ENCODE peak calls at places on chromosome X, in seven cellular contexts. U is upper lobe of left lung, M is H1, V is fibroblast of villous mesenchyme, Q is upper lobe of right lung, K is testis, S is stomach. A is an unnamed sample.

GRCh38 chrX:46840946-46841740 is 4.3 kb downstream of the RP2 start:
- DNase-seq in U (no peak), M (no peak), V (no peak), Q (no peak), K (peak; percentile 20), S (no peak), A (no peak)

GRCh38 chrX:97672608-97673007 is 788.9 kb downstream of the RPA4 start:
- DNase-seq in U (no peak), M (no peak), V (no peak), Q (no peak), K (no peak), S (no peak), A (no peak)

GRCh38 chrX:149638860-149639259 is 7.3 kb upstream of the TMEM185A start:
- DNase-seq in U (no peak), M (no peak), V (no peak), Q (no peak), K (no peak), S (no peak), A (no peak)

GRCh38 chrX:70117738-70118137 is 15.5 kb upstream of the IGBP1 start:
- DNase-seq in U (no peak), M (no peak), V (no peak), Q (no peak), K (no peak), S (no peak), A (no peak)

GRCh38 chrX:70026112-70026850 is 23.5 kb downstream of the AWAT2 start:
- DNase-seq in U (no peak), M (no peak), V (peak; percentile 42), Q (no peak), K (no peak), S (no peak), A (no peak)

GRCh38 chrX:9765737-9766098 is at the start of gene GPR143:
- DNase-seq in U (peak; percentile 52), M (peak; percentile 53), V (no peak), Q (no peak), K (peak; percentile 18), S (no peak), A (no peak)

GRCh38 chrX:72536542-72536941 is 36.1 kb downstream of the HDAC8 start:
- DNase-seq in U (no peak), M (no peak), V (no peak), Q (no peak), K (no peak), S (no peak), A (no peak)

GRCh38 chrX:10174810-10175209 is 18.0 kb downstream of the CLCN4 start:
- DNase-seq in U (no peak), M (no peak), V (no peak), Q (no peak), K (no peak), S (no peak), A (no peak)

GRCh38 chrX:80216086-80216485 is 201.5 kb downstream of the TBX22 start:
- DNase-seq in U (no peak), M (no peak), V (no peak), Q (no peak), K (no peak), S (no peak), A (no peak)

GRCh38 chrX:9341305-9342201 is 123.3 kb upstream of the TBL1X start:
- DNase-seq in U (no peak), M (no peak), V (peak; percentile 85), Q (peak; percentile 79), K (peak; percentile 46), S (peak; percentile 68), A (no peak)

GRCh38 chrX:51608766-51609165 is 9.9 kb downstream of the CENPVL3 start:
- DNase-seq in U (no peak), M (no peak), V (peak; percentile 3), Q (no peak), K (no peak), S (no peak), A (no peak)

GRCh38 chrX:107751127-107751526 is 24.5 kb downstream of the TSC22D3 start:
- DNase-seq in U (no peak), M (no peak), V (no peak), Q (no peak), K (no peak), S (no peak), A (no peak)

GRCh38 chrX:12894074-12894691 is 12.2 kb upstream of the TLR8 start:
- DNase-seq in U (no peak), M (no peak), V (peak; percentile 43), Q (no peak), K (peak; percentile 72), S (peak; percentile 57), A (no peak)

GRCh38 chrX:30830544-30830943 is 58.5 kb downstream of the TAB3 start:
- DNase-seq in U (no peak), M (no peak), V (no peak), Q (no peak), K (no peak), S (no peak), A (no peak)

GRCh38 chrX:74449322-74449936 is 28.1 kb downstream of the SLC16A2 start:
- DNase-seq in U (no peak), M (no peak), V (no peak), Q (no peak), K (no peak), S (peak; percentile 38), A (peak; percentile 12)

GRCh38 chrX:43002526-43003203 is 224.7 kb upstream of the PPP1R2C start:
- DNase-seq in U (no peak), M (no peak), V (no peak), Q (no peak), K (no peak), S (no peak), A (no peak)

GRCh38 chrX:43822015-43822414 is 60.2 kb downstream of the MAOB start:
- DNase-seq in U (no peak), M (no peak), V (peak; percentile 3), Q (no peak), K (no peak), S (no peak), A (peak; percentile 12)

GRCh38 chrX:46653482-46653881 is 79.9 kb downstream of the CHST7 start:
- DNase-seq in U (no peak), M (peak; percentile 53), V (peak; percentile 24), Q (no peak), K (no peak), S (no peak), A (no peak)

GRCh38 chrX:129980043-129980442 is 2.4 kb upstream of the BCORL1 start:
- DNase-seq in U (peak; percentile 74), M (peak; percentile 46), V (no peak), Q (peak; percentile 67), K (peak; percentile 47), S (peak; percentile 37), A (no peak)

GRCh38 chrX:103404225-103405008 is 28.1 kb downstream of the BEX3 start:
- DNase-seq in U (peak; percentile 33), M (peak; percentile 68), V (peak; percentile 88), Q (peak; percentile 69), K (peak; percentile 89), S (peak; percentile 63), A (no peak)

GRCh38 chrX:15789979-15790765 is at the start of gene ZRSR2:
- DNase-seq in U (peak; percentile 95), M (peak; percentile 76), V (peak; percentile 77), Q (peak; percentile 91), K (peak; percentile 89), S (peak; percentile 91), A (peak; percentile 51)

GRCh38 chrX:67546496-67547423 is 2.9 kb downstream of the AR start:
- DNase-seq in U (no peak), M (peak; percentile 44), V (no peak), Q (no peak), K (no peak), S (no peak), A (no peak)
- H3K4me3 ChIP-seq in U (peak overlapping the region; percentile 49), M (peak overlapping the region; percentile 52), V (peak overlapping the region; percentile 58), Q (peak overlapping the region; percentile 45), K (peak overlapping the region; percentile 49), S (peak overlapping the region; percentile 47), A (peak overlapping the region; percentile 6)

GRCh38 chrX:151920101-151920500 is 7.4 kb downstream of the MAGEA4 start:
- DNase-seq in U (no peak), M (no peak), V (no peak), Q (no peak), K (no peak), S (no peak), A (no peak)

GRCh38 chrX:151921866-151922265 is 9.2 kb downstream of the MAGEA4 start:
- DNase-seq in U (no peak), M (no peak), V (no peak), Q (no peak), K (no peak), S (no peak), A (no peak)

GRCh38 chrX:151921292-151921691 is 8.6 kb downstream of the MAGEA4 start:
- DNase-seq in U (no peak), M (no peak), V (no peak), Q (no peak), K (no peak), S (no peak), A (no peak)

GRCh38 chrX:151920530-151920929 is 7.8 kb downstream of the MAGEA4 start:
- DNase-seq in U (no peak), M (no peak), V (no peak), Q (no peak), K (no peak), S (no peak), A (no peak)

GRCh38 chrX:151919610-151920009 is 6.9 kb downstream of the MAGEA4 start:
- DNase-seq in U (no peak), M (no peak), V (no peak), Q (no peak), K (no peak), S (no peak), A (no peak)
- TF ChIP-seq CTCF in U (no peak), M (no peak), V (no peak), Q (no peak), K (no peak), S (no peak), A (no peak)

GRCh38 chrX:48939417-48940228 is 17.8 kb downstream of the OTUD5 start:
- DNase-seq in U (no peak), M (no peak), V (no peak), Q (no peak), K (no peak), S (no peak), A (no peak)
- H3K4me3 ChIP-seq in U (no peak overlapping the region), M (no peak overlapping the region), V (no peak overlapping the region), Q (no peak overlapping the region), K (no peak overlapping the region), S (no peak overlapping the region), A (no peak overlapping the region)

GRCh38 chrX:40542972-40543371 is 37.8 kb upstream of the ATP6AP2 start:
- DNase-seq in U (no peak), M (no peak), V (no peak), Q (no peak), K (no peak), S (no peak), A (no peak)

GRCh38 chrX:40544343-40545250 is 36.2 kb upstream of the ATP6AP2 start:
- DNase-seq in U (no peak), M (no peak), V (no peak), Q (no peak), K (no peak), S (no peak), A (no peak)

GRCh38 chrX:40539214-40540142 is 41.3 kb upstream of the ATP6AP2 start:
- DNase-seq in U (no peak), M (peak; percentile 70), V (peak; percentile 70), Q (peak; percentile 80), K (peak; percentile 19), S (no peak), A (peak; percentile 7)

GRCh38 chrX:40543661-40544328 is 37.0 kb upstream of the ATP6AP2 start:
- DNase-seq in U (no peak), M (no peak), V (peak; percentile 68), Q (no peak), K (peak; percentile 17), S (no peak), A (peak; percentile 26)

DNA sequence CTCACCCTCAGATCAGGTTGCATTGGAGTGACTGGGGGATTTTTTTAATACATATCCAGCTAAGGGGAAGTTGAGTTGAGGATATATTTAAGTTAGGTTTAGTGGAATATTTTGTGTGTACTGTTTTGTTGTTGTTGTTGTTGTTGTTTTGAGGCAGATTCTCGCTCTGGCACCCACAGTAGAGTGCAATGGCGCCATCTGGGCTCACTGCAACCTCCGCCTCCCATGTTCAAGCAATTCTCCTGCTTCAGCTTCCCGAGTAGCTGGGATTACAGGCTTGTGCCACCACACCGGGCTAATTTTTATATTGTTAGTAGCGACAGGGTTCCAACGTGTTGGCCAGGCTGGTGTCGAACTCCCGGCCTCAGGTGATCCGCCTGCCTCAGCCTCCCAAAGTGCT is 38.6 kb upstream of the ATP6AP2 start:
- DNase-seq in U (no peak), M (no peak), V (no peak), Q (no peak), K (no peak), S (no peak), A (no peak)
- TF ChIP-seq CTCF in U (no peak), M (peak; percentile 23), V (no peak), Q (no peak), K (no peak), S (no peak), A (no peak)

A was measured in kidney epithelial cell.